ENCODE peak calls at places on chromosome 15, in six cellular contexts. One of them, this sample, is unnamed.

GRCh38 chr15:34890424-34890823 is 79.1 kb downstream of the AQR start:
- DNase-seq in NCI-H526: no peak
- DNase-seq in AG09319: peak
- DNase-seq in stimulated activated CD4-positive, alpha-beta T cell treated with anti-CD3 and anti-CD28 coated beads, Interleukin-15, amount 100 ng/mL, for 48 hours: no peak
- DNase-seq in astrocyte of the spinal cord: no peak
- DNase-seq in dermis blood vessel endothelial cell: no peak
- DNase-seq in this sample: no peak

GRCh38 chr15:33013827-33014445 is 180.6 kb downstream of the FMN1 start:
- DNase-seq in stimulated activated CD4-positive, alpha-beta T cell treated with anti-CD3 and anti-CD28 coated beads, Interleukin-15, amount 100 ng/mL, for 48 hours: no peak
- DNase-seq in dermis blood vessel endothelial cell: peak
- DNase-seq in NCI-H526: no peak
- DNase-seq in AG09319: no peak
- DNase-seq in astrocyte of the spinal cord: peak
- DNase-seq in this sample: peak

GRCh38 chr15:76898102-76898501 is 7.0 kb downstream of the SCAPER start:
- DNase-seq in dermis blood vessel endothelial cell: no peak
- DNase-seq in stimulated activated CD4-positive, alpha-beta T cell treated with anti-CD3 and anti-CD28 coated beads, Interleukin-15, amount 100 ng/mL, for 48 hours: no peak
- DNase-seq in AG09319: no peak
- DNase-seq in NCI-H526: no peak
- DNase-seq in astrocyte of the spinal cord: no peak
- DNase-seq in this sample: no peak

GRCh38 chr15:89105147-89105546 is 16.9 kb downstream of the ABHD2 start:
- DNase-seq in NCI-H526: no peak
- DNase-seq in AG09319: peak
- DNase-seq in astrocyte of the spinal cord: peak
- DNase-seq in stimulated activated CD4-positive, alpha-beta T cell treated with anti-CD3 and anti-CD28 coated beads, Interleukin-15, amount 100 ng/mL, for 48 hours: no peak
- DNase-seq in dermis blood vessel endothelial cell: peak
- DNase-seq in this sample: peak

GRCh38 chr15:39874890-39875549 is 45.0 kb downstream of the GPR176 start:
- DNase-seq in dermis blood vessel endothelial cell: peak
- DNase-seq in NCI-H526: no peak
- DNase-seq in stimulated activated CD4-positive, alpha-beta T cell treated with anti-CD3 and anti-CD28 coated beads, Interleukin-15, amount 100 ng/mL, for 48 hours: no peak
- DNase-seq in AG09319: no peak
- DNase-seq in astrocyte of the spinal cord: peak
- DNase-seq in this sample: peak

GRCh38 chr15:25176991-25177954 is 222.5 kb downstream of the SNRPN start:
- DNase-seq in dermis blood vessel endothelial cell: no peak
- DNase-seq in astrocyte of the spinal cord: no peak
- DNase-seq in stimulated activated CD4-positive, alpha-beta T cell treated with anti-CD3 and anti-CD28 coated beads, Interleukin-15, amount 100 ng/mL, for 48 hours: no peak
- DNase-seq in NCI-H526: no peak
- DNase-seq in AG09319: no peak
- DNase-seq in this sample: no peak

GRCh38 chr15:95169701-95170459 is 938.5 kb downstream of the MCTP2 start:
- DNase-seq in stimulated activated CD4-positive, alpha-beta T cell treated with anti-CD3 and anti-CD28 coated beads, Interleukin-15, amount 100 ng/mL, for 48 hours: no peak
- DNase-seq in NCI-H526: no peak
- DNase-seq in AG09319: no peak
- DNase-seq in astrocyte of the spinal cord: no peak
- DNase-seq in dermis blood vessel endothelial cell: no peak
- DNase-seq in this sample: no peak

GRCh38 chr15:60620707-60621106 is 141.8 kb upstream of the ICE2 start:
- DNase-seq in NCI-H526: no peak
- DNase-seq in AG09319: no peak
- DNase-seq in astrocyte of the spinal cord: peak
- DNase-seq in stimulated activated CD4-positive, alpha-beta T cell treated with anti-CD3 and anti-CD28 coated beads, Interleukin-15, amount 100 ng/mL, for 48 hours: no peak
- DNase-seq in dermis blood vessel endothelial cell: no peak
- DNase-seq in this sample: peak

GRCh38 chr15:40420793-40421192 is 15.2 kb downstream of the IVD start:
- DNase-seq in dermis blood vessel endothelial cell: peak
- DNase-seq in astrocyte of the spinal cord: no peak
- DNase-seq in stimulated activated CD4-positive, alpha-beta T cell treated with anti-CD3 and anti-CD28 coated beads, Interleukin-15, amount 100 ng/mL, for 48 hours: no peak
- DNase-seq in AG09319: no peak
- DNase-seq in NCI-H526: no peak
- DNase-seq in this sample: no peak

GRCh38 chr15:64502537-64502936 is 42.2 kb downstream of the ZNF609 start:
- DNase-seq in astrocyte of the spinal cord: no peak
- DNase-seq in dermis blood vessel endothelial cell: no peak
- DNase-seq in NCI-H526: no peak
- DNase-seq in AG09319: no peak
- DNase-seq in stimulated activated CD4-positive, alpha-beta T cell treated with anti-CD3 and anti-CD28 coated beads, Interleukin-15, amount 100 ng/mL, for 48 hours: no peak
- DNase-seq in this sample: peak

GRCh38 chr15:74983725-74984231 is 11.6 kb upstream of the SCAMP5 start:
- DNase-seq in astrocyte of the spinal cord: no peak
- DNase-seq in stimulated activated CD4-positive, alpha-beta T cell treated with anti-CD3 and anti-CD28 coated beads, Interleukin-15, amount 100 ng/mL, for 48 hours: peak
- DNase-seq in AG09319: no peak
- DNase-seq in dermis blood vessel endothelial cell: peak
- DNase-seq in NCI-H526: no peak
- DNase-seq in this sample: no peak

GRCh38 chr15:36882487-36883108 is 217.8 kb downstream of the MEIS2 start:
- DNase-seq in NCI-H526: no peak
- DNase-seq in astrocyte of the spinal cord: no peak
- DNase-seq in AG09319: no peak
- DNase-seq in stimulated activated CD4-positive, alpha-beta T cell treated with anti-CD3 and anti-CD28 coated beads, Interleukin-15, amount 100 ng/mL, for 48 hours: no peak
- DNase-seq in dermis blood vessel endothelial cell: no peak
- DNase-seq in this sample: no peak

GRCh38 chr15:31782951-31783350 is 247.4 kb upstream of the CHRNA7 start:
- DNase-seq in stimulated activated CD4-positive, alpha-beta T cell treated with anti-CD3 and anti-CD28 coated beads, Interleukin-15, amount 100 ng/mL, for 48 hours: no peak
- DNase-seq in astrocyte of the spinal cord: no peak
- DNase-seq in AG09319: no peak
- DNase-seq in dermis blood vessel endothelial cell: no peak
- DNase-seq in NCI-H526: no peak
- DNase-seq in this sample: no peak

GRCh38 chr15:90174140-90174891 is 26.8 kb upstream of the SEMA4B start:
- DNase-seq in AG09319: no peak
- DNase-seq in stimulated activated CD4-positive, alpha-beta T cell treated with anti-CD3 and anti-CD28 coated beads, Interleukin-15, amount 100 ng/mL, for 48 hours: no peak
- DNase-seq in dermis blood vessel endothelial cell: peak
- DNase-seq in astrocyte of the spinal cord: peak
- DNase-seq in NCI-H526: no peak
- DNase-seq in this sample: no peak

GRCh38 chr15:22873204-22873701 is 34.8 kb downstream of the NIPA2 start:
- DNase-seq in dermis blood vessel endothelial cell: no peak
- DNase-seq in stimulated activated CD4-positive, alpha-beta T cell treated with anti-CD3 and anti-CD28 coated beads, Interleukin-15, amount 100 ng/mL, for 48 hours: no peak
- DNase-seq in AG09319: no peak
- DNase-seq in astrocyte of the spinal cord: peak
- DNase-seq in NCI-H526: no peak
- DNase-seq in this sample: peak

GRCh38 chr15:67822537-67823370 is 2.6 kb upstream of the SKOR1 start:
- DNase-seq in dermis blood vessel endothelial cell: no peak
- DNase-seq in AG09319: no peak
- DNase-seq in stimulated activated CD4-positive, alpha-beta T cell treated with anti-CD3 and anti-CD28 coated beads, Interleukin-15, amount 100 ng/mL, for 48 hours: no peak
- DNase-seq in astrocyte of the spinal cord: no peak
- DNase-seq in NCI-H526: no peak
- DNase-seq in this sample: no peak

GRCh38 chr15:92638709-92639365 is 16.7 kb downstream of the FAM174B start:
- DNase-seq in astrocyte of the spinal cord: no peak
- DNase-seq in AG09319: no peak
- DNase-seq in stimulated activated CD4-positive, alpha-beta T cell treated with anti-CD3 and anti-CD28 coated beads, Interleukin-15, amount 100 ng/mL, for 48 hours: no peak
- DNase-seq in dermis blood vessel endothelial cell: no peak
- DNase-seq in NCI-H526: no peak
- DNase-seq in this sample: no peak

GRCh38 chr15:91555307-91555706 is 298.2 kb upstream of the SLCO3A1 start:
- DNase-seq in stimulated activated CD4-positive, alpha-beta T cell treated with anti-CD3 and anti-CD28 coated beads, Interleukin-15, amount 100 ng/mL, for 48 hours: no peak
- DNase-seq in dermis blood vessel endothelial cell: no peak
- DNase-seq in AG09319: no peak
- DNase-seq in NCI-H526: no peak
- DNase-seq in astrocyte of the spinal cord: no peak
- DNase-seq in this sample: peak

GRCh38 chr15:41996921-41997592 is 23.8 kb downstream of the PLA2G4E start:
- DNase-seq in AG09319: no peak
- DNase-seq in dermis blood vessel endothelial cell: no peak
- DNase-seq in astrocyte of the spinal cord: no peak
- DNase-seq in NCI-H526: no peak
- DNase-seq in stimulated activated CD4-positive, alpha-beta T cell treated with anti-CD3 and anti-CD28 coated beads, Interleukin-15, amount 100 ng/mL, for 48 hours: no peak
- DNase-seq in this sample: no peak

GRCh38 chr15:33675246-33675645 is 293.1 kb upstream of the CHRM5 start:
- DNase-seq in dermis blood vessel endothelial cell: peak
- DNase-seq in AG09319: no peak
- DNase-seq in stimulated activated CD4-positive, alpha-beta T cell treated with anti-CD3 and anti-CD28 coated beads, Interleukin-15, amount 100 ng/mL, for 48 hours: no peak
- DNase-seq in astrocyte of the spinal cord: peak
- DNase-seq in NCI-H526: peak
- DNase-seq in this sample: peak

GRCh38 chr15:66921319-66921718 is 144.1 kb upstream of the SMAD3 start:
- DNase-seq in NCI-H526: no peak
- DNase-seq in stimulated activated CD4-positive, alpha-beta T cell treated with anti-CD3 and anti-CD28 coated beads, Interleukin-15, amount 100 ng/mL, for 48 hours: no peak
- DNase-seq in dermis blood vessel endothelial cell: peak
- DNase-seq in astrocyte of the spinal cord: no peak
- DNase-seq in AG09319: no peak
- DNase-seq in this sample: no peak

GRCh38 chr15:75450307-75451201 is 936 bp downstream of the SIN3A start:
- DNase-seq in dermis blood vessel endothelial cell: peak
- DNase-seq in NCI-H526: peak
- DNase-seq in AG09319: peak
- DNase-seq in astrocyte of the spinal cord: peak
- DNase-seq in stimulated activated CD4-positive, alpha-beta T cell treated with anti-CD3 and anti-CD28 coated beads, Interleukin-15, amount 100 ng/mL, for 48 hours: peak
- DNase-seq in this sample: peak

GRCh38 chr15:31279221-31280036 is 47.2 kb upstream of the KLF13 start:
- DNase-seq in AG09319: no peak
- DNase-seq in stimulated activated CD4-positive, alpha-beta T cell treated with anti-CD3 and anti-CD28 coated beads, Interleukin-15, amount 100 ng/mL, for 48 hours: no peak
- DNase-seq in dermis blood vessel endothelial cell: no peak
- DNase-seq in NCI-H526: no peak
- DNase-seq in astrocyte of the spinal cord: no peak
- DNase-seq in this sample: no peak

GRCh38 chr15:85010114-85010471 is 28.4 kb downstream of the PDE8A start:
- DNase-seq in dermis blood vessel endothelial cell: no peak
- DNase-seq in AG09319: no peak
- DNase-seq in astrocyte of the spinal cord: no peak
- DNase-seq in stimulated activated CD4-positive, alpha-beta T cell treated with anti-CD3 and anti-CD28 coated beads, Interleukin-15, amount 100 ng/mL, for 48 hours: no peak
- DNase-seq in NCI-H526: no peak
- DNase-seq in this sample: peak

GRCh38 chr15:42215854-42216829 is 8.0 kb upstream of the VPS39 start:
- DNase-seq in astrocyte of the spinal cord: no peak
- DNase-seq in dermis blood vessel endothelial cell: peak
- DNase-seq in stimulated activated CD4-positive, alpha-beta T cell treated with anti-CD3 and anti-CD28 coated beads, Interleukin-15, amount 100 ng/mL, for 48 hours: no peak
- DNase-seq in NCI-H526: peak
- DNase-seq in AG09319: no peak
- DNase-seq in this sample: peak

GRCh38 chr15:65183847-65184159 is 1.3 kb downstream of the CLPX start:
- DNase-seq in NCI-H526: no peak
- DNase-seq in dermis blood vessel endothelial cell: no peak
- DNase-seq in AG09319: no peak
- DNase-seq in stimulated activated CD4-positive, alpha-beta T cell treated with anti-CD3 and anti-CD28 coated beads, Interleukin-15, amount 100 ng/mL, for 48 hours: no peak
- DNase-seq in astrocyte of the spinal cord: no peak
- DNase-seq in this sample: no peak

GRCh38 chr15:91592586-91592985 is 260.9 kb upstream of the SLCO3A1 start:
- DNase-seq in AG09319: no peak
- DNase-seq in NCI-H526: no peak
- DNase-seq in astrocyte of the spinal cord: no peak
- DNase-seq in dermis blood vessel endothelial cell: no peak
- DNase-seq in stimulated activated CD4-positive, alpha-beta T cell treated with anti-CD3 and anti-CD28 coated beads, Interleukin-15, amount 100 ng/mL, for 48 hours: no peak
- DNase-seq in this sample: no peak

GRCh38 chr15:86615816-86616215 is 536.1 kb downstream of the AGBL1 start:
- DNase-seq in dermis blood vessel endothelial cell: no peak
- DNase-seq in AG09319: no peak
- DNase-seq in stimulated activated CD4-positive, alpha-beta T cell treated with anti-CD3 and anti-CD28 coated beads, Interleukin-15, amount 100 ng/mL, for 48 hours: no peak
- DNase-seq in astrocyte of the spinal cord: no peak
- DNase-seq in NCI-H526: no peak
- DNase-seq in this sample: no peak